ENCODE peak calls at places on chromosomes 5 and 9, in five cellular contexts. L is GM04504; I is fibroblast of lung; O is brain microvascular endothelial cell; W is stimulated activated CD4-positive, alpha-beta T cell treated with anti-CD3 and anti-CD28 coated beads, Interleukin-4, amount 100 ng/mL, for 1 hour. T is an unnamed sample.

GRCh38 chr9:70120834-70121510 is 77.3 kb downstream of the MAMDC2 start:
- DNase-seq in L (peak; percentile 76), I (peak; percentile 88), O (peak; percentile 97), W (no peak), T (peak; percentile 96)

GRCh38 chr5:132268698-132269551 is 11.4 kb downstream of the PDLIM4 start:
- DNase-seq in L (peak; percentile 65), I (peak; percentile 53), O (no peak), W (no peak), T (peak; percentile 49)

GRCh38 chr9:36187414-36187813 is 3.3 kb upstream of the CLTA start:
- DNase-seq in L (peak; percentile 81), I (peak; percentile 33), O (peak; percentile 73), W (no peak), T (no peak)

GRCh38 chr5:68287976-68288755 is 72.6 kb downstream of the PIK3R1 start:
- DNase-seq in L (no peak), I (peak; percentile 51), O (peak; percentile 38), W (peak; percentile 48), T (peak; percentile 54)

GRCh38 chr5:62942384-62942783 is 363.8 kb downstream of the LRRC70 start:
- DNase-seq in L (no peak), I (no peak), O (no peak), W (no peak), T (no peak)

GRCh38 chr5:172724658-172725183 is 46.3 kb downstream of the DUSP1 start:
- DNase-seq in L (no peak), I (no peak), O (no peak), W (no peak), T (no peak)

GRCh38 chr5:132294728-132295504 is 722 bp downstream of the SLC22A4 start:
- DNase-seq in L (peak; percentile 76), I (peak; percentile 63), O (peak; percentile 82), W (peak; percentile 78), T (peak; percentile 80)

GRCh38 chr9:129130791-129131190 is 19.6 kb downstream of the PTPA start:
- DNase-seq in L (no peak), I (no peak), O (no peak), W (no peak), T (no peak)

GRCh38 chr5:73149540-73149939 is 23.5 kb upstream of the TMEM174 start:
- DNase-seq in L (no peak), I (no peak), O (no peak), W (no peak), T (no peak)

GRCh38 chr5:3596261-3596825 is 711 bp downstream of the IRX1 start:
- DNase-seq in L (no peak), I (no peak), O (no peak), W (no peak), T (no peak)

GRCh38 chr5:100905259-100905914 is 2.3 kb upstream of the ST8SIA4 start:
- DNase-seq in L (no peak), I (no peak), O (no peak), W (no peak), T (no peak)

GRCh38 chr9:22975921-22976320 is 529.3 kb downstream of the DMRTA1 start:
- DNase-seq in L (no peak), I (no peak), O (no peak), W (no peak), T (no peak)

GRCh38 chr9:104386425-104387069 is 117.5 kb upstream of the OR13F1 start:
- DNase-seq in L (peak; percentile 6), I (peak; percentile 45), O (peak; percentile 17), W (no peak), T (peak; percentile 46)

GRCh38 chr5:110289213-110289810 is 437.2 kb downstream of the TMEM232 start:
- DNase-seq in L (no peak), I (no peak), O (no peak), W (no peak), T (no peak)

GRCh38 chr5:39201795-39202593 is 17.4 kb downstream of the FYB1 start:
- DNase-seq in L (no peak), I (no peak), O (no peak), W (no peak), T (no peak)

GRCh38 chr5:3709724-3710348 is 114.2 kb downstream of the IRX1 start:
- DNase-seq in L (no peak), I (no peak), O (no peak), W (no peak), T (no peak)

GRCh38 chr5:102865171-102865509 is 110.0 kb downstream of the PAM start:
- DNase-seq in L (no peak), I (peak; percentile 36), O (peak; percentile 26), W (no peak), T (no peak)

GRCh38 chr9:98551511-98552286 is 157.0 kb downstream of the GABBR2 start:
- DNase-seq in L (peak; percentile 46), I (peak; percentile 63), O (peak; percentile 46), W (no peak), T (peak; percentile 59)

GRCh38 chr5:50447228-50447627 is 6.1 kb upstream of the EMB start:
- DNase-seq in L (no peak), I (no peak), O (no peak), W (no peak), T (no peak)